ENCODE peak calls at places on chromosomes 2 and 18, in four cellular contexts. Z is dorsolateral prefrontal cortex, C is esophagus squamous epithelium, N is heart right ventricle. E is an unnamed sample.

GRCh38 chr2:24174851-24175277 is at the start of gene FAM228A:
- DNase-seq in N (no peak), C (no peak), Z (no peak), E (no peak)

GRCh38 chr18:48834421-48835011 is 116.2 kb downstream of the SMAD7 start:
- DNase-seq in C (peak; percentile 30), Z (peak; percentile 53), N (peak; percentile 67), E (peak; percentile 96)

GRCh38 chr2:166458682-166459081 is 35.4 kb downstream of the SCN7A start:
- DNase-seq in Z (no peak), N (no peak), C (no peak), E (no peak)

GRCh38 chr2:140658766-140659165 is 1472.0 kb downstream of the LRP1B start:
- DNase-seq in C (no peak), N (no peak), Z (no peak), E (no peak)

GRCh38 chr18:37457754-37458153 is 107.8 kb downstream of the CELF4 start:
- DNase-seq in C (no peak), Z (no peak), N (no peak), E (no peak)

GRCh38 chr2:180540761-180541160 is 439.6 kb upstream of the UBE2E3 start:
- DNase-seq in Z (no peak), N (no peak), C (no peak), E (no peak)

GRCh38 chr2:214853906-214854305 is 44.4 kb upstream of the BARD1 start:
- DNase-seq in N (no peak), C (no peak), Z (no peak), E (no peak)

GRCh38 chr2:152222975-152223638 is 47.5 kb upstream of the STAM2 start:
- DNase-seq in Z (no peak), N (peak; percentile 84), C (no peak), E (peak; percentile 60)

GRCh38 chr18:46297621-46298020 is 193.4 kb downstream of the HAUS1 start:
- DNase-seq in N (no peak), C (no peak), Z (no peak), E (no peak)

GRCh38 chr2:176126929-176127768 is 2.4 kb upstream of the HOXD8 start:
- DNase-seq in C (no peak), Z (no peak), N (peak; percentile 78), E (peak; percentile 74)

GRCh38 chr18:44411971-44412370 is 268.7 kb upstream of the SETBP1 start:
- DNase-seq in N (no peak), C (no peak), Z (no peak), E (no peak)

GRCh38 chr2:118576109-118576855 is 271.2 kb downstream of the EN1 start:
- DNase-seq in N (peak; percentile 5), Z (no peak), C (no peak), E (no peak)

GRCh38 chr2:5690231-5690630 is 2.0 kb upstream of the SOX11 start:
- DNase-seq in C (no peak), Z (no peak), N (no peak), E (no peak)

GRCh38 chr2:187390891-187391290 is 57.2 kb downstream of the CALCRL start:
- DNase-seq in C (no peak), Z (no peak), N (no peak), E (no peak)

GRCh38 chr2:47599171-47599570 is 183.8 kb upstream of the MSH6 start:
- DNase-seq in Z (no peak), N (no peak), C (no peak), E (no peak)

GRCh38 chr2:218036371-218036770 is 32.7 kb upstream of the RUFY4 start:
- DNase-seq in C (no peak), N (no peak), Z (no peak), E (no peak)

GRCh38 chr2:40259900-40260299 is 192.0 kb downstream of the SLC8A1 start:
- DNase-seq in Z (no peak), C (no peak), N (no peak), E (no peak)

GRCh38 chr2:107430596-107431266 is 396.0 kb upstream of the RGPD4 start:
- DNase-seq in C (no peak), Z (no peak), N (no peak), E (no peak)

GRCh38 chr2:118990757-118991545 is 49.0 kb downstream of the MARCO start:
- DNase-seq in N (no peak), C (no peak), Z (no peak), E (no peak)

GRCh38 chr2:67974564-67975430 is 88.0 kb downstream of the C1D start:
- DNase-seq in N (peak; percentile 28), C (no peak), Z (peak; percentile 45), E (peak; percentile 20)

GRCh38 chr2:178512491-178512890 is 32.2 kb downstream of the PLEKHA3 start:
- DNase-seq in C (no peak), N (no peak), Z (no peak), E (no peak)

GRCh38 chr2:102033028-102033749 is 41.4 kb downstream of the IL1R2 start:
- DNase-seq in N (peak; percentile 64), C (no peak), Z (no peak), E (no peak)

GRCh38 chr2:223602972-223603371 is 811 bp upstream of the SCG2 start:
- DNase-seq in N (no peak), Z (no peak), C (no peak), E (no peak)

GRCh38 chr2:2542966-2543555 is 212.0 kb upstream of the MYT1L start:
- DNase-seq in C (no peak), N (no peak), Z (peak; percentile 62), E (no peak)

GRCh38 chr2:101698419-101699190 is 1.1 kb downstream of the MAP4K4 start:
- DNase-seq in Z (no peak), C (no peak), N (peak; percentile 20), E (peak; percentile 3)

GRCh38 chr18:32301976-32302743 is 112.3 kb downstream of the MEP1B start:
- DNase-seq in N (no peak), C (no peak), Z (no peak), E (peak; percentile 38)

GRCh38 chr2:98881153-98881650 is 54.8 kb downstream of the CRACDL start:
- DNase-seq in N (no peak), Z (no peak), C (no peak), E (no peak)

DNA sequence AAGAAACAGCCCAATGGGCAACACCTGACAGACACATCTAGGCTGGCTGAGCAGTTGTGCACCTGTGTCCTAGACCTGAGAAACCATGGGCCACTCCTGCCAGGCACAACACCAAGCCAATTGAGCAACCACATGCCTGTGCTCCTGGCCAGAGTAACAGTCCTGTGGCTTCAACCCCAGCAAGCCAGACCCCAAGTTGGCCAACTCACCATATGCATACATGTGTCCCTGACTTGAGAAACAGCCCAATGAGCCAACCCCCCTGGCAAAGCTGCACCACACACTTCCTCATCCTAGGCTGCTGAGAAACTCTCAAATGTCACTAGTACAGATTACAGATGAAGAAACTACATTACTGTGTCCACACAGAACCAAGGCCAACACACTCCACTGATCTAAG is 36.6 kb downstream of the USP34 start:
- DNase-seq in N (no peak), C (no peak), Z (no peak), E (peak; percentile 39)
- H3K27ac ChIP-seq in N (no peak overlapping the region), C (no peak overlapping the region), Z (no peak overlapping the region), E (no peak overlapping the region)

GRCh38 chr2:54456526-54457325 is 599 bp downstream of the SPTBN1 start:
- DNase-seq in C (no peak), Z (no peak), N (peak; percentile 32), E (peak; percentile 41)
- H3K27ac ChIP-seq in C (peak overlapping the region; percentile 91), Z (peak overlapping the region; percentile 99), N (peak overlapping the region; percentile 99), E (peak overlapping the region; percentile 39)

GRCh38 chr2:189609423-189609816 is 28.8 kb upstream of the SLC40A1 start:
- DNase-seq in C (no peak), Z (no peak), N (no peak), E (peak; percentile 5)

GRCh38 chr2:189608160-189608559 is 27.6 kb upstream of the SLC40A1 start:
- DNase-seq in Z (no peak), N (no peak), C (no peak), E (no peak)

GRCh38 chr2:189610700-189611099 is 30.1 kb upstream of the SLC40A1 start:
- DNase-seq in C (no peak), Z (no peak), N (no peak), E (no peak)

GRCh38 chr2:189609853-189610252 is 29.3 kb upstream of the SLC40A1 start:
- DNase-seq in C (no peak), Z (no peak), N (no peak), E (peak; percentile 68)

DNA sequence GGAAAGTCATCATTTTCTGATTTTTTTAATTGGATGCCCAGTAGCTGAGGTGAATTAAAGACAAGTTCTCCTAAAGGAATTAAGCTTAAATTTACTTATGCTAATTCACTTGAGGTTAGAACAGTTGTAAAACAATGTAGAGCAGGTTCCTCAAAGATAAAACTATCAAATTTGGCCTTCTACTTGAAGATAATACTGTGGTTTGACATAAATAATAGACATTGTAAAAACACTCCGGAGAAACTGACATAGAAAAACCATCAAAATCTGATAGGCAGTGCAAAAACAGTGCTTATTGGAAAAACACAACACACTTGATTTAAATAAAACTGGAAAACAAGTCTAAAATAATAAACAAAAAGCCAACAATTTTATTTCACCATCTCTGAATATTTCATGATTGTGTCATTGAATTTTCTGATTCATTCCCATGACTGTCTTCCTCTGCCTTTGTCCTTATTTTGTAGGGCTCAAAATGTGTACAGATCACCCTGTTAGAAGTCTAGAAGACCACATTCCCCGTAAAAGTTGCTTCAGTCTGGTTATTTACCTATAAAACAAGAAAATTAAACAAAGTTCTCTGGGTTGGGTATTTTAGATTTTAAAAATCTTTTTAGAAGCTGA is 28.3 kb upstream of the SLC40A1 start:
- DNase-seq in Z (no peak), C (no peak), N (no peak), E (no peak)
- H3K27ac ChIP-seq in Z (no peak overlapping the region), C (no peak overlapping the region), N (no peak overlapping the region), E (peak overlapping the region; percentile 75)

GRCh38 chr2:236769981-236770671 is 200.5 kb downstream of the ACKR3 start:
- DNase-seq in Z (peak; percentile 62), C (no peak), N (no peak), E (no peak)
- H3K27ac ChIP-seq in Z (peak overlapping the region; percentile 57), C (peak overlapping the region; percentile 57), N (no peak overlapping the region), E (no peak overlapping the region)

DNA sequence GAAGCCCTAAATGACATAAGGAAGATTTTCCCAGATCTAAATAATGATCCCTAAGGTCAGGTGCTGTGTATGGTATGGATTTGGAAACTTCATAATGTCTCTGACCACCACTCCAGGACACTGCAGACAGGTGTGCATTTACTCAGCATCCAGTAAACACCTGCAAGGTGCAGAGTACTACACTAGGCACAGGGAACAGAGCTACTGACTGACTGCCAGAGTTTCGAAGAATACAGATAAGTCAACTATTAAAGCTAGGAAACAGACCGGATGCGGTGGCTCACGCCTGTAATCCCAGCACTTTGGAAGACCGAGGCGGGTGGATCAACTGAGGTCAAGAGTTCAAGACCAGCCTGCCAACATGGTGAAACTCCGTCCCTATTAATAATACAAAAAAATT is 65.0 kb downstream of the ATP8B1 start:
- DNase-seq in C (no peak), N (no peak), Z (no peak), E (peak; percentile 17)
- H3K27ac ChIP-seq in C (peak overlapping the region; percentile 72), N (no peak overlapping the region), Z (no peak overlapping the region), E (peak overlapping the region; percentile 57)

E was measured in adrenal gland.